ENCODE peak calls at places on chromosomes 4 and X, in nine cellular contexts. P is mesenchymal stem cell; B is A549; E is fibroblast of lung; G is psoas muscle; V is testis; L is CD8-positive, alpha-beta T cell; D is OCI-LY7; S is neural progenitor cell. X is an unnamed sample.

GRCh38 chrX:133929836-133930464 is 55.4 kb downstream of the GPC3 start:
- DNase-seq in P (no peak), B (no peak), E (no peak), G (no peak), V (no peak), L (no peak), D (no peak), S (no peak), X (no peak)

GRCh38 chr4:84907145-84907544 is 59.3 kb downstream of the WDFY3 start:
- DNase-seq in P (no peak), B (no peak), E (no peak), G (no peak), V (no peak), L (no peak), D (no peak), S (no peak), X (no peak)

GRCh38 chr4:12486995-12487394 is 997.1 kb downstream of the RAB28 start:
- DNase-seq in P (no peak), B (no peak), E (no peak), G (no peak), V (peak; percentile 27), L (no peak), D (no peak), S (no peak), X (no peak)

GRCh38 chrX:145735036-145735435 is 82.6 kb upstream of the SLITRK2 start:
- DNase-seq in P (no peak), B (no peak), E (peak; percentile 23), G (no peak), V (no peak), L (no peak), D (no peak), S (no peak), X (no peak)

GRCh38 chrX:37813570-37813969 is 33.7 kb downstream of the CYBB start:
- DNase-seq in P (no peak), B (no peak), E (no peak), G (no peak), V (no peak), L (no peak), D (no peak), S (no peak), X (no peak)

GRCh38 chr4:6918345-6918744 is 8.7 kb downstream of the TBC1D14 start:
- DNase-seq in P (no peak), B (no peak), E (no peak), G (no peak), V (no peak), L (no peak), D (peak; percentile 22), S (no peak), X (no peak)

GRCh38 chr4:156293657-156294297 is 340.1 kb upstream of the CTSO start:
- DNase-seq in P (peak; percentile 89), B (peak; percentile 30), E (peak; percentile 94), G (no peak), V (no peak), L (no peak), D (no peak), S (no peak), X (no peak)

GRCh38 chr4:114597410-114598115 is 1.0 kb upstream of the UGT8 start:
- DNase-seq in P (no peak), B (no peak), E (no peak), G (no peak), V (no peak), L (no peak), D (no peak), S (peak; percentile 13), X (no peak)

GRCh38 chr4:172596206-172596605 is 572.4 kb upstream of the GALNT7 start:
- DNase-seq in P (no peak), B (peak; percentile 4), E (no peak), G (no peak), V (no peak), L (no peak), D (no peak), S (peak; percentile 4), X (no peak)

GRCh38 chr4:15149842-15150592 is 147.7 kb downstream of the CPEB2 start:
- DNase-seq in P (peak; percentile 77), B (peak; percentile 87), E (peak; percentile 81), G (peak; percentile 84), V (peak; percentile 91), L (no peak), D (peak; percentile 11), S (peak; percentile 82), X (peak; percentile 85)

GRCh38 chrX:152989292-152989658 is 4.6 kb downstream of the PNMA5 start:
- DNase-seq in P (no peak), B (no peak), E (no peak), G (no peak), V (no peak), L (no peak), D (no peak), S (no peak), X (no peak)

GRCh38 chr4:184805462-184806245 is 20.1 kb downstream of the ACSL1 start:
- DNase-seq in P (no peak), B (no peak), E (no peak), G (peak; percentile 97), V (no peak), L (no peak), D (no peak), S (no peak), X (peak; percentile 87)

GRCh38 chrX:16743604-16744325 is 24.4 kb downstream of the SYAP1 start:
- DNase-seq in P (peak; percentile 55), B (peak; percentile 61), E (peak; percentile 90), G (no peak), V (no peak), L (no peak), D (no peak), S (no peak), X (no peak)

GRCh38 chrX:56728321-56728720 is 722 bp upstream of the NBDY start:
- DNase-seq in P (no peak), B (peak; percentile 22), E (peak; percentile 9), G (no peak), V (no peak), L (no peak), D (peak; percentile 38), S (no peak), X (no peak)

GRCh38 chr4:1379351-1379781 is 26.9 kb downstream of the NKX1-1 start:
- DNase-seq in P (no peak), B (no peak), E (no peak), G (no peak), V (no peak), L (no peak), D (no peak), S (no peak), X (no peak)

GRCh38 chr4:55604996-55605395 is 13.0 kb upstream of the PDCL2 start:
- DNase-seq in P (no peak), B (no peak), E (no peak), G (no peak), V (no peak), L (no peak), D (no peak), S (peak; percentile 2), X (no peak)

DNA sequence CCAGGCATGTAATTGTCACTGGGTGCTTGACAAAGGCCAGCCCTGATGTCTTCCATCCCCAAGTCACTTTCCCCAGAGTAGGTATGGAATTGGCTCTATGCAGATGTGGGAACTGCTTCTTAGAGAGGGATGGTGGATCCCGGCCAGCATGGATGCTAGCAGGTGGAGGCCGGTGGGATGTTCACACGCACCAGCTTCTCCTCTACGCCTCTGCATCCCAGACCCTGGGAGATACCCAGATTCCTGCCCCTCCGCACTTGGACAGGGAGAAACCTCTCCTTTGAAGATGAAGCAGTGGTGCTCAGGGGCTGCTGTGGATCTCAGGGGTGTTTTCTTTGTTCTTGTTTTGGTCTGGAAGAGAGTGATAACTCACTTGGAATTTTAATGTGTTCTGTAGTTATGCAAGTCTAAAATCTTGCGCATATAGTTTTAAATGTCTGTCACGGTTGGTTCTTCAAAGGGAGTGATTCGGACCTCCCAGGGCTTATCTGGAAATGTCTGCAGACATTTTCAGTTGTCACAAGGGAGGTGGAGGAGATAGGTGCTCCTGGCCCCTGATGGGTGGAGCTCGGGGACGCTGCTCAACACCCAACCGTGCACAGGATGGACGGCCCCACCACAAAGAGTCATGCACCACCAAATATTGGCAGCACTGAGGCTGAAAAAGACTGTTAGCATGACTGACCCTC is 308.0 kb downstream of the DHRSX start:
- DNase-seq in P (no peak), B (no peak), E (no peak), G (no peak), V (no peak), L (no peak), D (no peak), S (no peak), X (no peak)
- H3K9me3 ChIP-seq in P (peaks cover 8% of the 10 kb centered on the region), B (no peaks in the 10 kb centered on the region), E (no peaks in the 10 kb centered on the region), G (no peaks in the 10 kb centered on the region), V (no peaks in the 10 kb centered on the region), L (no peaks in the 10 kb centered on the region), D (no peaks in the 10 kb centered on the region), S (no peaks in the 10 kb centered on the region), X (no peaks in the 10 kb centered on the region)

DNA sequence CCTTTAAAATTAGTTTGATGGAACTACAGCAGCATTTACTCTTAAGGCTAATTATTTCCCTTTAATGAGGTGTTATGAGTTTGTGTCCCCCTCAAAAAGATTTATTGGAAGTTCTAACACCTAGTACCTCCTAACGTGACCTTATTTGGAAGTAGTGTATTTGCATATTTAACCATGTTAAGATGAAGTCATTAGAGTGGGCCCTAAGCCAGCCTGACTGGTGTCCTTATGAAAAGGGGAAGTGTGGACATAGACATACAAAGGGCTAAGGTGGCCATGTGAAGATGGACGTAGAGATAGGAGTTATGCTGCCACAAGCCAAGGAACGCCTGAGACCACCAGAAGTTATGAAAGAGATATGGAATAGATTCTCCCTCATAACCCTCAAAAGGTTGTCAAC is 985.4 kb upstream of the INTU start:
- DNase-seq in P (no peak), B (no peak), E (no peak), G (no peak), V (no peak), L (no peak), D (no peak), S (no peak), X (no peak)
- H3K4me1 ChIP-seq in P (no peaks in the 10 kb centered on the region), B (no peaks in the 10 kb centered on the region), E (no peaks in the 10 kb centered on the region), G (no peaks in the 10 kb centered on the region), V (no peaks in the 10 kb centered on the region), L (no peaks in the 10 kb centered on the region), D (no peaks in the 10 kb centered on the region), S (no peaks in the 10 kb centered on the region), X (no peaks in the 10 kb centered on the region)

DNA sequence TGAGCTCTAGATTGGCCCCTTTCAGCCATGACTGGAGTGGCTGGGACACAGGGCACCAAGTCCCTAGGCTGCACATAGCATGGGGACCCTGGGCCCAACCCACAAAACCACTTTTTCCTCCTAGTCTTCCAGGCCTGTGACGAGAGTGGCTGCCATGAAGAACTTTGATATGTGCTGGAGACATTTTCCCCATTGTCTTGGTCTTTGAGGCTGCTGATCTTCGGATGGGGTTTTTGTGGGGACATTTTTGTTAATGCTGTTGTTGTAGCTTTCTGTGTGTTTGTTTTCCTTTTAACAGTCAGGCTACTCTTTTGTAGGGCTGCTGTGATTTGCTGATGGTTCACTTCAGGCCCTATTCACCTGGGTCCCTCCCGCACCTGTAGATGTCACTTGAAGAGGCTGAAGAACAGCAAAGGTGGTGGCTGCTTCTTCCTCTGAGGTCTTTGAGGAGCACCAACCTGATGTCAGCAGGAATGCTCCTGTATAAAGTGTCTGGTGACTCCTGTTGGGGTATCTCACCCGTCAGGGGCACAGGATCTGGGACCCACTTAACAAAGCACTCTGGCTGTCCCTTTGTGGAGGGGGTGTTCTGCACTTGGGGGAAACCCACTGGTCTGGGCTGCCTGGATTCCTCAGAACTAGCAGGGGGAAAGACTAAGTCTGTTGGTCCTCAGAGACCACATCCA is 49.6 kb upstream of the GRID2 start:
- DNase-seq in P (no peak), B (no peak), E (no peak), G (no peak), V (no peak), L (no peak), D (no peak), S (no peak), X (no peak)
- H3K9me3 ChIP-seq in P (no peaks in the 10 kb centered on the region), B (no peaks in the 10 kb centered on the region), E (no peaks in the 10 kb centered on the region), G (peaks cover 11% of the 10 kb centered on the region), V (no peaks in the 10 kb centered on the region), L (no peaks in the 10 kb centered on the region), D (no peaks in the 10 kb centered on the region), S (no peaks in the 10 kb centered on the region), X (no peaks in the 10 kb centered on the region)

GRCh38 chrX:150690126-150690525 is 3.1 kb upstream of the MTMR1 start:
- DNase-seq in P (peak; percentile 59), B (peak; percentile 41), E (peak; percentile 94), G (no peak), V (no peak), L (no peak), D (no peak), S (no peak), X (no peak)
- H3K4me1 ChIP-seq in P (peaks cover 7% of the 10 kb centered on the region), B (peaks cover 19% of the 10 kb centered on the region), E (peaks cover 10% of the 10 kb centered on the region), G (no peaks in the 10 kb centered on the region), V (no peaks in the 10 kb centered on the region), L (peaks cover 44% of the 10 kb centered on the region), D (peaks cover 40% of the 10 kb centered on the region), S (no peaks in the 10 kb centered on the region), X (no peaks in the 10 kb centered on the region)